ENCODE peak calls at places on chromosomes 3 and 15, in six cellular contexts. One of them, this sample, is unnamed.

GRCh38 chr15:58549013-58549779 is 117.4 kb downstream of the LIPC start:
- DNase-seq in progenitor cell of endocrine pancreas: no peak
- DNase-seq in activated CD8-positive, alpha-beta memory T cell treated with anti-CD3 and anti-CD28 coated beads, Interleukin-2, amount 50 U/mL, for 48 hours: peak
- DNase-seq in activated T-helper 1 cell treated with Interleukin-2 at 50 U/mL for 16 hours: no peak
- DNase-seq in amygdala: no peak
- DNase-seq in NCI-H460: no peak
- DNase-seq in this sample: no peak

GRCh38 chr3:112486811-112487505 is 12.3 kb downstream of the BTLA start:
- DNase-seq in progenitor cell of endocrine pancreas: no peak
- DNase-seq in activated CD8-positive, alpha-beta memory T cell treated with anti-CD3 and anti-CD28 coated beads, Interleukin-2, amount 50 U/mL, for 48 hours: no peak
- DNase-seq in activated T-helper 1 cell treated with Interleukin-2 at 50 U/mL for 16 hours: no peak
- DNase-seq in amygdala: no peak
- DNase-seq in NCI-H460: no peak
- DNase-seq in this sample: no peak

GRCh38 chr3:129461022-129461421 is 21.0 kb downstream of the IFT122 start:
- DNase-seq in progenitor cell of endocrine pancreas: no peak
- DNase-seq in activated CD8-positive, alpha-beta memory T cell treated with anti-CD3 and anti-CD28 coated beads, Interleukin-2, amount 50 U/mL, for 48 hours: no peak
- DNase-seq in activated T-helper 1 cell treated with Interleukin-2 at 50 U/mL for 16 hours: no peak
- DNase-seq in amygdala: no peak
- DNase-seq in NCI-H460: no peak
- DNase-seq in this sample: no peak

GRCh38 chr3:34408088-34408487 is 609.7 kb downstream of the PDCD6IP start:
- DNase-seq in progenitor cell of endocrine pancreas: no peak
- DNase-seq in activated CD8-positive, alpha-beta memory T cell treated with anti-CD3 and anti-CD28 coated beads, Interleukin-2, amount 50 U/mL, for 48 hours: no peak
- DNase-seq in activated T-helper 1 cell treated with Interleukin-2 at 50 U/mL for 16 hours: no peak
- DNase-seq in amygdala: no peak
- DNase-seq in NCI-H460: no peak
- DNase-seq in this sample: no peak

GRCh38 chr15:81106560-81106959 is 27.5 kb upstream of the CFAP161 start:
- DNase-seq in progenitor cell of endocrine pancreas: no peak
- DNase-seq in activated CD8-positive, alpha-beta memory T cell treated with anti-CD3 and anti-CD28 coated beads, Interleukin-2, amount 50 U/mL, for 48 hours: no peak
- DNase-seq in activated T-helper 1 cell treated with Interleukin-2 at 50 U/mL for 16 hours: peak
- DNase-seq in amygdala: no peak
- DNase-seq in NCI-H460: peak
- DNase-seq in this sample: peak

GRCh38 chr15:68700395-68701123 is 120.1 kb downstream of the ANP32A start:
- DNase-seq in progenitor cell of endocrine pancreas: no peak
- DNase-seq in activated CD8-positive, alpha-beta memory T cell treated with anti-CD3 and anti-CD28 coated beads, Interleukin-2, amount 50 U/mL, for 48 hours: no peak
- DNase-seq in activated T-helper 1 cell treated with Interleukin-2 at 50 U/mL for 16 hours: no peak
- DNase-seq in amygdala: peak
- DNase-seq in NCI-H460: no peak
- DNase-seq in this sample: no peak

GRCh38 chr3:94336076-94336741 is 273.3 kb downstream of the NSUN3 start:
- DNase-seq in progenitor cell of endocrine pancreas: no peak
- DNase-seq in activated CD8-positive, alpha-beta memory T cell treated with anti-CD3 and anti-CD28 coated beads, Interleukin-2, amount 50 U/mL, for 48 hours: no peak
- DNase-seq in activated T-helper 1 cell treated with Interleukin-2 at 50 U/mL for 16 hours: no peak
- DNase-seq in amygdala: no peak
- DNase-seq in NCI-H460: peak
- DNase-seq in this sample: no peak

GRCh38 chr3:127820871-127821853 is 1.2 kb downstream of the MGLL start:
- DNase-seq in progenitor cell of endocrine pancreas: no peak
- DNase-seq in activated CD8-positive, alpha-beta memory T cell treated with anti-CD3 and anti-CD28 coated beads, Interleukin-2, amount 50 U/mL, for 48 hours: no peak
- DNase-seq in activated T-helper 1 cell treated with Interleukin-2 at 50 U/mL for 16 hours: no peak
- DNase-seq in amygdala: no peak
- DNase-seq in NCI-H460: no peak
- DNase-seq in this sample: no peak

GRCh38 chr3:134064081-134064480 is 34.4 kb upstream of the SLCO2A1 start:
- DNase-seq in progenitor cell of endocrine pancreas: no peak
- DNase-seq in activated CD8-positive, alpha-beta memory T cell treated with anti-CD3 and anti-CD28 coated beads, Interleukin-2, amount 50 U/mL, for 48 hours: no peak
- DNase-seq in activated T-helper 1 cell treated with Interleukin-2 at 50 U/mL for 16 hours: no peak
- DNase-seq in amygdala: no peak
- DNase-seq in NCI-H460: no peak
- DNase-seq in this sample: no peak

GRCh38 chr3:195911041-195911945 is 2.9 kb upstream of the TNK2 start:
- DNase-seq in progenitor cell of endocrine pancreas: no peak
- DNase-seq in activated CD8-positive, alpha-beta memory T cell treated with anti-CD3 and anti-CD28 coated beads, Interleukin-2, amount 50 U/mL, for 48 hours: no peak
- DNase-seq in activated T-helper 1 cell treated with Interleukin-2 at 50 U/mL for 16 hours: no peak
- DNase-seq in amygdala: no peak
- DNase-seq in NCI-H460: no peak
- DNase-seq in this sample: no peak

This sample was measured in mesothelial cell of epicardium.